ENCODE peak calls at places on chromosomes 4 and X, in four cellular contexts. One of them, this sample, is unnamed. For H3K9me3, the result is how much of the 10 kb centered on the place peaks cover.

GRCh38 chr4:88054909-88055308 is 47.5 kb downstream of the PKD2 start:
- DNase-seq in stomach: peak
- DNase-seq in body of pancreas: no peak
- DNase-seq in psoas muscle: no peak
- DNase-seq in this sample: no peak

GRCh38 chrX:71578253-71579135 is at the start of gene GCNA:
- DNase-seq in body of pancreas: no peak
- DNase-seq in psoas muscle: peak
- DNase-seq in stomach: no peak
- DNase-seq in this sample: no peak

GRCh38 chr4:11039494-11040142 is 355.1 kb upstream of the CLNK start:
- DNase-seq in psoas muscle: no peak
- DNase-seq in body of pancreas: no peak
- DNase-seq in stomach: no peak
- DNase-seq in this sample: peak

GRCh38 chr4:25234390-25235367 is 846 bp downstream of the PI4K2B start:
- DNase-seq in body of pancreas: peak
- DNase-seq in psoas muscle: peak
- DNase-seq in stomach: peak
- DNase-seq in this sample: peak

GRCh38 chr4:142452132-142452855 is 393.8 kb downstream of the INPP4B start:
- DNase-seq in stomach: no peak
- DNase-seq in body of pancreas: no peak
- DNase-seq in psoas muscle: no peak
- DNase-seq in this sample: no peak

GRCh38 chrX:13933851-13934250 is 95.8 kb downstream of the GEMIN8 start:
- DNase-seq in psoas muscle: no peak
- DNase-seq in body of pancreas: no peak
- DNase-seq in stomach: no peak
- DNase-seq in this sample: no peak

GRCh38 chr4:64718091-64718490 is 308.8 kb upstream of the TECRL start:
- DNase-seq in psoas muscle: no peak
- DNase-seq in body of pancreas: no peak
- DNase-seq in stomach: no peak
- DNase-seq in this sample: no peak

GRCh38 chrX:72305286-72306084 is at the start of gene CITED1:
- DNase-seq in psoas muscle: no peak
- DNase-seq in stomach: no peak
- DNase-seq in body of pancreas: no peak
- DNase-seq in this sample: peak

GRCh38 chrX:106035064-106035463 is 3.5 kb downstream of the SERPINA7 start:
- DNase-seq in psoas muscle: no peak
- DNase-seq in stomach: no peak
- DNase-seq in body of pancreas: no peak
- DNase-seq in this sample: no peak

GRCh38 chrX:39439910-39440733 is 638.9 kb downstream of the MID1IP1 start:
- DNase-seq in stomach: no peak
- DNase-seq in body of pancreas: no peak
- DNase-seq in psoas muscle: no peak
- DNase-seq in this sample: no peak

GRCh38 chr4:184680698-184681097 is 31.2 kb downstream of the PRIMPOL start:
- DNase-seq in body of pancreas: no peak
- DNase-seq in stomach: no peak
- DNase-seq in psoas muscle: no peak
- DNase-seq in this sample: no peak

GRCh38 chrX:1536712-1537030 is 314 bp downstream of the P2RY8 start:
- DNase-seq in body of pancreas: no peak
- DNase-seq in stomach: no peak
- DNase-seq in psoas muscle: no peak
- DNase-seq in this sample: no peak

GRCh38 chrX:151098996-151099395 is 77.4 kb upstream of the GPR50 start:
- DNase-seq in psoas muscle: no peak
- DNase-seq in body of pancreas: no peak
- DNase-seq in stomach: no peak
- DNase-seq in this sample: no peak

GRCh38 chr4:142379277-142380051 is 466.6 kb downstream of the INPP4B start:
- DNase-seq in stomach: no peak
- DNase-seq in body of pancreas: peak
- DNase-seq in psoas muscle: no peak
- DNase-seq in this sample: no peak

GRCh38 chrX:26851981-26852380 is 611.2 kb downstream of the PPP4R3C start:
- DNase-seq in stomach: no peak
- DNase-seq in body of pancreas: no peak
- DNase-seq in psoas muscle: no peak
- DNase-seq in this sample: no peak

GRCh38 chr4:337932-338758 is 531 bp downstream of the ZNF141 start:
- DNase-seq in stomach: peak
- DNase-seq in psoas muscle: peak
- DNase-seq in body of pancreas: peak
- DNase-seq in this sample: peak
- H3K9me3 ChIP-seq in stomach: under half
- H3K9me3 ChIP-seq in psoas muscle: under half
- H3K9me3 ChIP-seq in body of pancreas: under half
- H3K9me3 ChIP-seq in this sample: under half

GRCh38 chrX:65034292-65034640 is 58.0 kb upstream of the ZC4H2 start:
- DNase-seq in psoas muscle: no peak
- DNase-seq in body of pancreas: no peak
- DNase-seq in stomach: no peak
- DNase-seq in this sample: no peak
- H3K27ac ChIP-seq in psoas muscle: no peak
- H3K27ac ChIP-seq in body of pancreas: peak
- H3K27ac ChIP-seq in stomach: peak
- H3K27ac ChIP-seq in this sample: peak

GRCh38 chrX:44903107-44903506 is 30.1 kb downstream of the KDM6A start:
- DNase-seq in psoas muscle: no peak
- DNase-seq in stomach: no peak
- DNase-seq in body of pancreas: no peak
- DNase-seq in this sample: no peak

GRCh38 chrX:44896566-44897186 is 23.7 kb downstream of the KDM6A start:
- DNase-seq in stomach: no peak
- DNase-seq in psoas muscle: no peak
- DNase-seq in body of pancreas: no peak
- DNase-seq in this sample: no peak

GRCh38 chrX:44891642-44892041 is 18.7 kb downstream of the KDM6A start:
- DNase-seq in stomach: peak
- DNase-seq in psoas muscle: no peak
- DNase-seq in body of pancreas: no peak
- DNase-seq in this sample: no peak

GRCh38 chrX:44898411-44899221 is 25.6 kb downstream of the KDM6A start:
- DNase-seq in stomach: peak
- DNase-seq in psoas muscle: no peak
- DNase-seq in body of pancreas: peak
- DNase-seq in this sample: no peak

DNA sequence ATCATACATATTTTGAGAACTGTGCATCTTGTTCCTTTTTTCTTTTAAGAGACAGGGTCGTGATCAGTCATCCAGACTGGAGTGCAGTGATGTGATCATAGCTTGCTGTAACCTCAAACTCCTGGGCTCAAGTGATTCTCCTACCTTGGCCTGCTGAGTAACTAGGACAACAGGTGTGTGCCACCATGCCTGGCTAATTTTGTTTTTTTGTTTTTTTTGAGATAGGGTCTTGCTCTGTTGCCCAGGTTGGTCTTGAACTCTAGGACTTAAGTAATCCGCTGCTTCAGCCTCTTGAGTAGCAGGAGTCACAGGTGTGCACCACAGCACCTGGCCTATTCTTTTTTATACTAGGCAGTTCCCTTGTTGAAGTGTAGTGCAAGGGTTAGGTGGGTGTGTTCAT is 24.6 kb downstream of the KDM6A start:
- DNase-seq in psoas muscle: no peak
- DNase-seq in stomach: no peak
- DNase-seq in body of pancreas: no peak
- DNase-seq in this sample: no peak
- H3K9me3 ChIP-seq in psoas muscle: under half
- H3K9me3 ChIP-seq in stomach: under half
- H3K9me3 ChIP-seq in body of pancreas: under half
- H3K9me3 ChIP-seq in this sample: under half

GRCh38 chr4:16967722-16968121 is 69.3 kb upstream of the LDB2 start:
- DNase-seq in psoas muscle: peak
- DNase-seq in body of pancreas: peak
- DNase-seq in stomach: peak
- DNase-seq in this sample: peak
- H3K27ac ChIP-seq in psoas muscle: no peak
- H3K27ac ChIP-seq in body of pancreas: no peak
- H3K27ac ChIP-seq in stomach: peak
- H3K27ac ChIP-seq in this sample: no peak

GRCh38 chr4:175054980-175055379 is 136.8 kb downstream of the ADAM29 start:
- DNase-seq in psoas muscle: no peak
- DNase-seq in stomach: no peak
- DNase-seq in body of pancreas: no peak
- DNase-seq in this sample: no peak
- H3K9me3 ChIP-seq in psoas muscle: under half
- H3K9me3 ChIP-seq in stomach: under half
- H3K9me3 ChIP-seq in body of pancreas: under half
- H3K9me3 ChIP-seq in this sample: under half

GRCh38 chr4:99894998-99895397 is 771 bp upstream of the LAMTOR3 start:
- DNase-seq in psoas muscle: no peak
- DNase-seq in body of pancreas: no peak
- DNase-seq in stomach: no peak
- DNase-seq in this sample: no peak

GRCh38 chr4:99893029-99893428 is 1.2 kb downstream of the LAMTOR3 start:
- DNase-seq in body of pancreas: no peak
- DNase-seq in psoas muscle: no peak
- DNase-seq in stomach: no peak
- DNase-seq in this sample: no peak

GRCh38 chr4:99893991-99894981 is at the start of gene LAMTOR3:
- DNase-seq in psoas muscle: peak
- DNase-seq in body of pancreas: peak
- DNase-seq in stomach: peak
- DNase-seq in this sample: peak
- H3K27ac ChIP-seq in psoas muscle: peak
- H3K27ac ChIP-seq in body of pancreas: peak
- H3K27ac ChIP-seq in stomach: peak
- H3K27ac ChIP-seq in this sample: peak

DNA sequence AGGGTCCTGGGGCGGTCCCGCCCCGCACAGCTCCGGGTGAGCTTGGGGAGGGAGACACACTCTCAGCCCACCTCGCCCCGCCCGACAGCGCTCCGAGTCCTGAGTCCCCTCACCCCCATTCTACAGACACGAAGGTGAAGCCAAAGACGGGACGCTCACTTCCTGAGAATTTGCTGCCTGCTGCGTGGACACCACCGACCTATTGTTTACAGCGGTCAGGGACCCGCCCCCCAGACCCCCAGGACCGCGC is 796 bp upstream of the ZNF141 start:
- DNase-seq in body of pancreas: no peak
- DNase-seq in psoas muscle: no peak
- DNase-seq in stomach: no peak
- DNase-seq in this sample: no peak
- H3K9me3 ChIP-seq in body of pancreas: under half
- H3K9me3 ChIP-seq in psoas muscle: under half
- H3K9me3 ChIP-seq in stomach: under half
- H3K9me3 ChIP-seq in this sample: under half

GRCh38 chr4:61521451-61521850 is 321.3 kb downstream of the ADGRL3 start:
- DNase-seq in psoas muscle: no peak
- DNase-seq in body of pancreas: no peak
- DNase-seq in stomach: no peak
- DNase-seq in this sample: no peak

GRCh38 chr4:61522312-61522711 is 322.2 kb downstream of the ADGRL3 start:
- DNase-seq in stomach: no peak
- DNase-seq in body of pancreas: no peak
- DNase-seq in psoas muscle: no peak
- DNase-seq in this sample: no peak

GRCh38 chr4:61520176-61520575 is 320.1 kb downstream of the ADGRL3 start:
- DNase-seq in psoas muscle: no peak
- DNase-seq in body of pancreas: no peak
- DNase-seq in stomach: no peak
- DNase-seq in this sample: no peak

GRCh38 chr4:61517144-61517543 is 317.0 kb downstream of the ADGRL3 start:
- DNase-seq in psoas muscle: no peak
- DNase-seq in stomach: no peak
- DNase-seq in body of pancreas: no peak
- DNase-seq in this sample: no peak

DNA sequence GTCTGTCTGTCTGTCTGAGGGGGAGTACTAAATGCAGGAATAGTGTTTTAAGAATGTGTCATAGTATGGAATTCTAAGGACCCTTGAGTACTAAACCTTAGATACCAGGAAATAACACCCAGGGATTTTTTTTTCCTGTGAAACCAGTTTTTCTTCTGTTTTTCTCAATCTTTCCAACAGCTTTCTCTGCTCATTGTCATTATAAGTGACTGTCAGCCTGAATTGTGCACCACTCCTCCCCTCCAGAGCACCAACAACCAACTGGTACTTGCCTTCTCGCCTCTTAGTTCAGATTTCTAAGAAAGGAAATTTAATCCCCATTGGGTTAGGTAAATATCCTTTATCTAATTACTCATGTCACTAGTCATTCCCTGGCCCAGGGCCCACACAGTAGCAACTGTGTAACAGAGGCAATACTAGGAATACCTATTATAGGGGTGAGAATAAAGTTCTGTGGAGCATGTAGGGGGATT is 320.6 kb downstream of the ADGRL3 start:
- DNase-seq in body of pancreas: no peak
- DNase-seq in stomach: peak
- DNase-seq in psoas muscle: no peak
- DNase-seq in this sample: no peak
- H3K27ac ChIP-seq in body of pancreas: no peak
- H3K27ac ChIP-seq in stomach: no peak
- H3K27ac ChIP-seq in psoas muscle: no peak
- H3K27ac ChIP-seq in this sample: no peak